ENCODE peak calls at places on chromosomes 7 and 10, in eight cellular contexts. G is PC-3; N is progenitor cell of endocrine pancreas; A is AG10803; B is NCI-H2081; X is stimulated activated CD4-positive, alpha-beta T cell treated with anti-CD3 and anti-CD28 coated beads, Interleukin-4, amount 100 ng/mL, for 1 hour; Q is immature natural killer cell; F is left colon. P is an unnamed sample.

GRCh38 chr7:115004121-115004520 is 82.2 kb downstream of the MDFIC start:
- DNase-seq in A (no peak), X (no peak), F (no peak), N (no peak), Q (no peak), G (peak), B (no peak), P (no peak)

GRCh38 chr7:10888861-10889260 is 84.8 kb upstream of the PHF14 start:
- DNase-seq in B (no peak), X (no peak), A (no peak), G (no peak), F (no peak), Q (peak), N (no peak), P (no peak)

GRCh38 chr7:16062269-16062668 is 359.1 kb downstream of the CRPPA start:
- DNase-seq in F (no peak), B (no peak), A (peak), Q (no peak), N (no peak), X (no peak), G (peak), P (no peak)

GRCh38 chr7:1924185-1924817 is 254.2 kb downstream of the ELFN1 start:
- DNase-seq in A (peak), Q (no peak), N (no peak), B (no peak), F (no peak), G (no peak), X (no peak), P (no peak)

GRCh38 chr10:104641150-104642000 is at the start of gene SORCS3:
- DNase-seq in G (no peak), B (no peak), N (no peak), A (no peak), X (no peak), Q (no peak), F (no peak), P (no peak)

GRCh38 chr10:93074597-93075368 is 1.1 kb downstream of the CYP26A1 start:
- DNase-seq in Q (no peak), F (no peak), G (no peak), B (no peak), X (no peak), N (no peak), A (no peak), P (no peak)

GRCh38 chr7:74427974-74428373 is 25.7 kb upstream of the GTF2IRD1 start:
- DNase-seq in A (no peak), N (no peak), Q (no peak), G (no peak), X (no peak), B (no peak), F (no peak), P (no peak)

GRCh38 chr10:12377891-12378290 is 28.5 kb downstream of the CAMK1D start:
- DNase-seq in A (no peak), X (no peak), G (no peak), Q (no peak), B (no peak), F (no peak), N (no peak), P (no peak)

GRCh38 chr10:67662415-67662814 is 33.6 kb downstream of the CTNNA3 start:
- DNase-seq in N (no peak), G (no peak), A (no peak), Q (no peak), B (no peak), F (no peak), X (no peak), P (no peak)

GRCh38 chr10:124572751-124573150 is 111.1 kb downstream of the LHPP start:
- DNase-seq in G (no peak), F (no peak), N (no peak), B (no peak), A (no peak), Q (no peak), X (no peak), P (no peak)

GRCh38 chr7:12612622-12613021 is 42.1 kb downstream of the SCIN start:
- DNase-seq in F (no peak), G (no peak), B (no peak), Q (no peak), A (no peak), N (no peak), X (no peak), P (no peak)

GRCh38 chr10:5589963-5590511 is 65.3 kb downstream of the CALML3 start:
- DNase-seq in B (no peak), Q (no peak), X (no peak), G (peak), F (no peak), N (no peak), A (peak), P (no peak)

GRCh38 chr10:99742701-99743100 is 10.7 kb downstream of the CUTC start:
- DNase-seq in N (no peak), G (peak), F (no peak), A (peak), X (no peak), B (no peak), Q (no peak), P (no peak)

GRCh38 chr7:35848728-35849127 is 47.9 kb downstream of the SEPTIN7 start:
- DNase-seq in F (no peak), B (peak), A (peak), N (no peak), Q (no peak), X (no peak), G (no peak), P (no peak)

GRCh38 chr7:149310113-149310836 is 48.3 kb downstream of the ZNF783 start:
- DNase-seq in G (peak), A (peak), X (no peak), F (no peak), N (no peak), Q (peak), B (peak), P (no peak)

GRCh38 chr7:82444220-82445049 is 858 bp upstream of the CACNA2D1 start:
- DNase-seq in Q (no peak), X (no peak), F (no peak), N (no peak), A (no peak), G (peak), B (peak), P (no peak)

GRCh38 chr7:90604383-90604782 is 8.3 kb downstream of the CDK14 start:
- DNase-seq in A (no peak), X (no peak), F (no peak), Q (no peak), B (no peak), N (no peak), G (no peak), P (no peak)

GRCh38 chr10:62636825-62637248 is 167.7 kb upstream of the ADO start:
- DNase-seq in Q (no peak), F (no peak), X (no peak), B (no peak), G (peak), N (no peak), A (no peak), P (no peak)

GRCh38 chr7:98913026-98913425 is 34.7 kb downstream of the TRRAP start:
- DNase-seq in Q (no peak), F (no peak), B (no peak), G (no peak), X (no peak), A (no peak), N (no peak), P (no peak)

GRCh38 chr7:143015102-143015501 is 11.8 kb downstream of the OR9A2 start:
- DNase-seq in G (no peak), N (no peak), Q (no peak), F (no peak), X (no peak), A (no peak), B (no peak), P (no peak)

GRCh38 chr7:17109017-17109416 is 189.4 kb upstream of the AHR start:
- DNase-seq in N (no peak), B (no peak), A (peak), G (peak), X (no peak), F (no peak), Q (no peak), P (no peak)

GRCh38 chr10:81843042-81843441 is 32.0 kb upstream of the NRG3 start:
- DNase-seq in N (no peak), B (no peak), G (no peak), A (no peak), F (no peak), X (no peak), Q (no peak), P (no peak)

P was measured in stimulated activated naive CD4-positive, alpha-beta T cell treated with Interleukin-2 at 50 U/mL for 16 hours.